ENCODE peak calls at places on chromosomes 7 and 10, in eight cellular contexts. F is fibroblast of lung; G is HepG2; I is prostate gland; J is right atrium auricular region; Z is keratinocyte; D is CD8-positive, alpha-beta T cell; R is effector memory CD4-positive, alpha-beta T cell. W is an unnamed sample.

GRCh38 chr10:63711866-63712716 is 190.9 kb downstream of the REEP3 start:
- DNase-seq in F (peak), G (peak), I (peak), J (peak), Z (peak), D (no peak), R (no peak), W (peak)

GRCh38 chr10:133080683-133081040 is 7.1 kb upstream of the ADGRA1 start:
- DNase-seq in F (no peak), G (no peak), I (no peak), J (no peak), Z (no peak), D (no peak), R (no peak), W (no peak)

GRCh38 chr10:101625821-101626412 is 37.8 kb downstream of the DPCD start:
- DNase-seq in F (no peak), G (no peak), I (no peak), J (no peak), Z (no peak), D (no peak), R (no peak), W (no peak)

GRCh38 chr7:42605800-42606199 is 306.1 kb downstream of the C7orf25 start:
- DNase-seq in F (peak), G (no peak), I (no peak), J (no peak), Z (no peak), D (no peak), R (no peak), W (no peak)

GRCh38 chr7:88217675-88218427 is 2.0 kb downstream of the SRI start:
- DNase-seq in F (peak), G (no peak), I (no peak), J (no peak), Z (no peak), D (no peak), R (no peak), W (peak)

GRCh38 chr10:118571123-118571522 is 24.3 kb downstream of the PRLHR start:
- DNase-seq in F (peak), G (no peak), I (no peak), J (peak), Z (no peak), D (no peak), R (no peak), W (no peak)

GRCh38 chr10:33371234-33371633 is 36.8 kb upstream of the NRP1 start:
- DNase-seq in F (no peak), G (no peak), I (no peak), J (no peak), Z (no peak), D (no peak), R (no peak), W (no peak)

GRCh38 chr7:47039089-47039648 is 542.7 kb downstream of the TNS3 start:
- DNase-seq in F (no peak), G (no peak), I (no peak), J (no peak), Z (no peak), D (no peak), R (no peak), W (no peak)

GRCh38 chr10:50325449-50326188 is 74.3 kb upstream of the ASAH2 start:
- DNase-seq in F (peak), G (no peak), I (peak), J (peak), Z (peak), D (no peak), R (no peak), W (peak)

DNA sequence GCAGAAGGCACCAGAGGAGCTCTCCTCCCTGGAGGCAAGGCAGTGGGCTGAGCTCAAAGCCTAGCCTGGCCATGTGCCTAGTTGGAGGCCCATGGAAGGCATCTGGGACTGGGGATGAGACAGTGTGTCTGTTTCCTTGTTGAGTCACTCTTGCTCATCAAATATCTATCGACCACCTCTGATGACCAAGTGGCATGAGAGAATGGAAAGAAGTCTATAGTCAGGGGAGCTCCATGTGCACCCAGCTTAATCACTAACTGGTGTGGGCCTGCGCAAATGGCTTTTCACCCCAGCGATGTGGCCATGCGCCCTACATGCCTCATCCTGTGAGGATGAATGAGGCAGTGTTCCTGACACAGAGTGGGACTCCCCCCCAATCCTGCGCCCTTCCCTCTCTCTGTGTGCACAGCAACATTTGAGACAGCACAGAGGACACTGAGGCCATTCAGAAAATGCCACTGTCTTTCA is 229.9 kb downstream of the RPS24 start:
- DNase-seq in F (peak), G (no peak), I (no peak), J (no peak), Z (peak), D (no peak), R (no peak), W (no peak)
- H3K27ac ChIP-seq in F (peak), G (no peak), I (no peak), J (no peak), Z (no peak), D (no peak), R (no peak), W (no peak)

DNA sequence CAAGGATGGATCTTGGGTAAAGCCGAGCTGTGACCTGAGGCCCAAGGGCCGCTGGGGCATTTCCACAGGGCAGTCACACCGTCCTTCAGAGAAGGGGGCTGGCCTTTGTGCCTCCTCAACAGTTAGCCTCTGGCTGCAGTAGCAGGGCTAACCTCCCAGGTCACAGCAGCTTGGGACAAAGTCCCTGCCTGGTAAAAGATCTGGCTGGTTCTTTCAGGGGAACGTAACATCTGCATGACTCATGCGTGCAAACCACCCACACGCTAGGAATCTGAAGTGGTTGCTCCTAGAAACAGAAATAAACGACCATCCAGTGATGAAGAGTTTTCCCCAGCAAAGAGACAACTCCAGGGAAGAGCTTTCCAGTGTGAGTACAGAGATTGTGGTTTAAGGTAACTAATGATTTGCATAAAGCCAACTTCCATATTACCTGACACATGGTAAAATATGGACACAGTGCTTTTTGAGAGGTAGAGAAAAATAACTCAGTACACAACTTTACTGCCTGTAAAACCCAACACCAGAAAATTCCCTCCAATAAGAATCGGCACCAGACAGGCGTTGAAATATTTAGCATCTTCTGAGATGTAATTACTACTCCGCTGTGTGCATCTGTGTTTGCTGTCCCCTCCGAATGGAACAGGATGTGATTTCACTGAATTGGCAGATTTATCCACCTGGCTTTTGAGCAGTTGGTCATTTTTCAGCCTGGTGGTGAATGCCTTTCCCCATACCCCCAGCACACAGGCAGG is 84.9 kb upstream of the ADRB1 start:
- DNase-seq in F (peak), G (peak), I (peak), J (peak), Z (no peak), D (no peak), R (no peak), W (peak)
- H3K27ac ChIP-seq in F (peak), G (peak), I (peak), J (peak), Z (no peak), D (no peak), R (no peak), W (no peak)

DNA sequence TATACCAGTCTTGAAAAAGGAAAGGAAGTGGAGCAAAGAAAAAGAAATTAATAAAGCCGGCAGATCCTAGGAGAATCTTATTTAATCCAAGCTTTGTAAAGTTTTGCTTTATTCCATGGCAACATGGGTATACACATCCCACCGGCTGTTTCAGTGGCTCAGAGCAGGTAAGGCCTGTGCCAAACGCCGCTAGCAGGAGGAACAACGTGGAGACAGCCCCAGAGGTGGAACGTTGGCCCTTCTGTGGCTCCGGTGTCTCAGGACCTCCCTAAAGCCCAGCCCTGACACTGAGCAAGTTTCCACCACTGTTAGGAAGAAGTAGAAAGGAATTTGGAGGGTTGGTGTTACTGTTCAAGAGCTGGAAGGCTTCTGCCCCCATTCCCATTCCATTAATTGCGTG is 52.0 kb downstream of the EGFR start:
- DNase-seq in F (no peak), G (no peak), I (no peak), J (no peak), Z (no peak), D (no peak), R (no peak), W (no peak)
- H3K27ac ChIP-seq in F (peak), G (peak), I (no peak), J (peak), Z (peak), D (no peak), R (no peak), W (peak)

DNA sequence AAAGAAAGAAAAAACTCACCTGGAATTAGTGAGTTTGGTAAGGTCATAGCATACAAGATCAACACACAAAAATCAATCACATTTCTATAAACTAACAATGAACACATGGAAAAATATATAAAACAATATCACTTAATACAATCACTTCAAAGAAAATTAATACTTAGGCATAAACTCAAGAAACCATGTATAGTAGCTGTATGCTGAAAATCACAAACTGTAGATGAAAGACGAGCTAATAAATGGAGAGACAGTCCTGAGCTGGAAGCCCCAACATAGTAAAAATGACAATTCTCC is 113.8 kb upstream of the RHEB start:
- DNase-seq in F (no peak), G (no peak), I (no peak), J (no peak), Z (no peak), D (no peak), R (no peak), W (no peak)
- H3K27ac ChIP-seq in F (no peak), G (no peak), I (peak), J (peak), Z (no peak), D (peak), R (peak), W (peak)

GRCh38 chr7:139721417-139721816 is 56.4 kb downstream of the HIPK2 start:
- DNase-seq in F (no peak), G (peak), I (no peak), J (no peak), Z (no peak), D (no peak), R (no peak), W (no peak)

GRCh38 chr7:139720705-139721231 is 57.0 kb downstream of the HIPK2 start:
- DNase-seq in F (no peak), G (no peak), I (no peak), J (no peak), Z (no peak), D (no peak), R (no peak), W (no peak)

GRCh38 chr7:139721844-139722243 is 56.0 kb downstream of the HIPK2 start:
- DNase-seq in F (no peak), G (no peak), I (no peak), J (no peak), Z (no peak), D (no peak), R (no peak), W (no peak)

GRCh38 chr7:139720186-139720585 is 57.6 kb downstream of the HIPK2 start:
- DNase-seq in F (no peak), G (no peak), I (no peak), J (no peak), Z (no peak), D (no peak), R (no peak), W (no peak)

GRCh38 chr7:139722604-139723003 is 55.2 kb downstream of the HIPK2 start:
- DNase-seq in F (no peak), G (no peak), I (no peak), J (no peak), Z (no peak), D (no peak), R (no peak), W (no peak)
- H3K27ac ChIP-seq in F (no peak), G (no peak), I (no peak), J (no peak), Z (no peak), D (no peak), R (no peak), W (no peak)

W was measured in PC-9.